ENCODE peak calls at places on chromosome 1, in six cellular contexts. One of them, this sample, is unnamed.

GRCh38 chr1:12448746-12449177 is 169.2 kb downstream of the DHRS3 start:
- DNase-seq in prostate gland: no peak
- DNase-seq in breast epithelium: peak
- DNase-seq in A549: no peak
- DNase-seq in transverse colon: no peak
- DNase-seq in GM12892: no peak
- DNase-seq in this sample: no peak

GRCh38 chr1:37325010-37325409 is 149.4 kb upstream of the ZC3H12A start:
- DNase-seq in A549: no peak
- DNase-seq in GM12892: no peak
- DNase-seq in transverse colon: no peak
- DNase-seq in prostate gland: no peak
- DNase-seq in breast epithelium: no peak
- DNase-seq in this sample: no peak

GRCh38 chr1:5267603-5268235 is 613.3 kb downstream of the AJAP1 start:
- DNase-seq in breast epithelium: no peak
- DNase-seq in GM12892: no peak
- DNase-seq in prostate gland: no peak
- DNase-seq in A549: no peak
- DNase-seq in transverse colon: no peak
- DNase-seq in this sample: no peak

GRCh38 chr1:46804926-46805325 is 6.1 kb downstream of the CYP4B1 start:
- DNase-seq in GM12892: no peak
- DNase-seq in breast epithelium: no peak
- DNase-seq in A549: no peak
- DNase-seq in prostate gland: no peak
- DNase-seq in transverse colon: no peak
- DNase-seq in this sample: no peak

GRCh38 chr1:3656450-3657095 is 4.3 kb downstream of the TP73 start:
- DNase-seq in breast epithelium: no peak
- DNase-seq in prostate gland: no peak
- DNase-seq in A549: no peak
- DNase-seq in GM12892: peak
- DNase-seq in transverse colon: no peak
- DNase-seq in this sample: no peak

GRCh38 chr1:152440635-152441471 is 26.8 kb upstream of the CRNN start:
- DNase-seq in A549: peak
- DNase-seq in GM12892: peak
- DNase-seq in breast epithelium: peak
- DNase-seq in transverse colon: peak
- DNase-seq in prostate gland: peak
- DNase-seq in this sample: peak

GRCh38 chr1:69739181-69739580 is 171.5 kb downstream of the LRRC7 start:
- DNase-seq in prostate gland: no peak
- DNase-seq in A549: no peak
- DNase-seq in breast epithelium: no peak
- DNase-seq in GM12892: no peak
- DNase-seq in transverse colon: no peak
- DNase-seq in this sample: no peak

GRCh38 chr1:51253691-51254090 is 17.6 kb downstream of the RNF11 start:
- DNase-seq in prostate gland: no peak
- DNase-seq in transverse colon: no peak
- DNase-seq in A549: no peak
- DNase-seq in breast epithelium: no peak
- DNase-seq in GM12892: no peak
- DNase-seq in this sample: no peak

GRCh38 chr1:178870944-178871343 is at the start of gene ANGPTL1:
- DNase-seq in A549: no peak
- DNase-seq in prostate gland: no peak
- DNase-seq in GM12892: no peak
- DNase-seq in transverse colon: no peak
- DNase-seq in breast epithelium: no peak
- DNase-seq in this sample: no peak

GRCh38 chr1:55355549-55355948 is 140.4 kb upstream of the USP24 start:
- DNase-seq in GM12892: no peak
- DNase-seq in prostate gland: no peak
- DNase-seq in transverse colon: no peak
- DNase-seq in A549: no peak
- DNase-seq in breast epithelium: no peak
- DNase-seq in this sample: no peak

GRCh38 chr1:12424150-12424549 is 193.9 kb downstream of the DHRS3 start:
- DNase-seq in transverse colon: no peak
- DNase-seq in GM12892: no peak
- DNase-seq in breast epithelium: no peak
- DNase-seq in A549: no peak
- DNase-seq in prostate gland: no peak
- DNase-seq in this sample: no peak

GRCh38 chr1:7387053-7387861 is 383.8 kb upstream of the VAMP3 start:
- DNase-seq in A549: no peak
- DNase-seq in breast epithelium: peak
- DNase-seq in prostate gland: no peak
- DNase-seq in transverse colon: no peak
- DNase-seq in GM12892: no peak
- DNase-seq in this sample: no peak

GRCh38 chr1:61842863-61843514 is 100.7 kb downstream of the PATJ start:
- DNase-seq in GM12892: no peak
- DNase-seq in breast epithelium: no peak
- DNase-seq in A549: no peak
- DNase-seq in prostate gland: peak
- DNase-seq in transverse colon: no peak
- DNase-seq in this sample: no peak

GRCh38 chr1:231478800-231479199 is 49.7 kb upstream of the TSNAX start:
- DNase-seq in A549: no peak
- DNase-seq in prostate gland: no peak
- DNase-seq in breast epithelium: no peak
- DNase-seq in GM12892: no peak
- DNase-seq in transverse colon: no peak
- DNase-seq in this sample: no peak

GRCh38 chr1:111739222-111739983 is at the start of gene INKA2:
- DNase-seq in transverse colon: peak
- DNase-seq in breast epithelium: peak
- DNase-seq in GM12892: peak
- DNase-seq in prostate gland: peak
- DNase-seq in A549: peak
- DNase-seq in this sample: peak
- TF ChIP-seq POLR2A in transverse colon: peak
- TF ChIP-seq POLR2A in breast epithelium: no peak
- TF ChIP-seq POLR2A in GM12892: peak
- TF ChIP-seq POLR2A in prostate gland: peak
- TF ChIP-seq POLR2A in A549: peak
- TF ChIP-seq POLR2A in this sample: peak

GRCh38 chr1:28176492-28177470 is at the start of gene PTAFR:
- DNase-seq in A549: no peak
- DNase-seq in transverse colon: peak
- DNase-seq in prostate gland: no peak
- DNase-seq in GM12892: peak
- DNase-seq in breast epithelium: no peak
- DNase-seq in this sample: no peak
- TF ChIP-seq POLR2A in A549: no peak
- TF ChIP-seq POLR2A in transverse colon: peak
- TF ChIP-seq POLR2A in prostate gland: no peak
- TF ChIP-seq POLR2A in GM12892: peak
- TF ChIP-seq POLR2A in breast epithelium: no peak
- TF ChIP-seq POLR2A in this sample: no peak

GRCh38 chr1:14945132-14946010 is 208.2 kb upstream of the TMEM51 start:
- DNase-seq in GM12892: no peak
- DNase-seq in breast epithelium: peak
- DNase-seq in transverse colon: peak
- DNase-seq in A549: no peak
- DNase-seq in prostate gland: peak
- DNase-seq in this sample: peak
- TF ChIP-seq POLR2A in GM12892: no peak
- TF ChIP-seq POLR2A in breast epithelium: no peak
- TF ChIP-seq POLR2A in transverse colon: no peak
- TF ChIP-seq POLR2A in A549: no peak
- TF ChIP-seq POLR2A in prostate gland: peak
- TF ChIP-seq POLR2A in this sample: peak

GRCh38 chr1:155001438-155001687 is 1.2 kb upstream of the ZBTB7B start:
- DNase-seq in GM12892: no peak
- DNase-seq in breast epithelium: no peak
- DNase-seq in prostate gland: no peak
- DNase-seq in transverse colon: no peak
- DNase-seq in A549: no peak
- DNase-seq in this sample: no peak

GRCh38 chr1:155000475-155000724 is 2.2 kb upstream of the ZBTB7B start:
- DNase-seq in transverse colon: peak
- DNase-seq in GM12892: no peak
- DNase-seq in breast epithelium: no peak
- DNase-seq in A549: peak
- DNase-seq in prostate gland: peak
- DNase-seq in this sample: no peak

GRCh38 chr1:154998818-154999650 is 3.6 kb upstream of the ZBTB7B start:
- DNase-seq in A549: peak
- DNase-seq in breast epithelium: no peak
- DNase-seq in prostate gland: peak
- DNase-seq in transverse colon: peak
- DNase-seq in GM12892: peak
- DNase-seq in this sample: no peak

GRCh38 chr1:155000725-155001437 is 1.7 kb upstream of the ZBTB7B start:
- DNase-seq in prostate gland: peak
- DNase-seq in GM12892: peak
- DNase-seq in A549: peak
- DNase-seq in breast epithelium: peak
- DNase-seq in transverse colon: peak
- DNase-seq in this sample: peak

DNA sequence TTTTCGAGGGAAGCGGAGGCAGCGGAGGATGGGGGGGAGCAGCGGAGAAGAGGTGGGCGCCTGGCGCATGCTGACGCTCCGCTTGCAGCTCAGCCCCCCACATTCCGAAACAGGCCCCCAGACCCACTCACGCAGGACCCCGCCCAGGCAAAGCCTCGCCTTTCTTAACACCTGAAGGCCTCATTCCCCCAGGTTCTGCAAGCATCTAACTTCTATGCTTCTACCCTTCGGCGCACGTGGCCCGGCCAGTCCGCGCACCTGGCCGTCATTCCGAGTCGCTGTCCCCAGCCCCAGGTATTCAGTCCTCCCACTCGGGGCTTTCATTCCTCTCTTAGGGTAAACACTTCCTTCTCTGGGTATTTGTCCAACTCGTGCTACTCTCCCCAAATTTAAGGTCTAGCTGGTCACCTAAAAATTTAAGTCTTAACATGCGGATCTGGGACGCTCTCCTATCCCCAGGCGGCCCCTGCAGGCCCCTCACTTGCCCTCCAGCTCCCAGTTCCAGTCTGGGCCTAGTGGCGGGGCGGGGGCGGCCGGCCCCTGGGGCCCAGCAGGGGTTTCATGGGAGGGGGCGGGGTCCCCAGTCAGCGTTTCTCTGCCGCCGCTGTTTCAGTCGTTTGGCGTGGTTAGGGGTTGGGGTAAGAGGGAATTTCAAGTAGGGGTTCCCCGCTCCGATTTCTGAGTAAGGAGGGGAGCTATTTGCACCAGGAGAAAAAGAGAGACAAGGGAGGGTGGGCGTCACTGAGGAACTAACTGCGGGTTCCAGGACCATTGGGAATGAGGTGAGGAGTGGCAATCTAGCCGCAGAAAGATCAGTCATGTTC is 2.7 kb upstream of the ZBTB7B start:
- DNase-seq in breast epithelium: peak
- DNase-seq in prostate gland: peak
- DNase-seq in GM12892: no peak
- DNase-seq in transverse colon: peak
- DNase-seq in A549: no peak
- DNase-seq in this sample: no peak
- TF ChIP-seq POLR2A in breast epithelium: no peak
- TF ChIP-seq POLR2A in prostate gland: no peak
- TF ChIP-seq POLR2A in GM12892: peak
- TF ChIP-seq POLR2A in transverse colon: no peak
- TF ChIP-seq POLR2A in A549: no peak
- TF ChIP-seq POLR2A in this sample: no peak

This sample was measured in H54.